ENCODE peak calls at places on chromosomes 7 and 10, in four cellular contexts. One of them, this sample, is unnamed.

GRCh38 chr7:130913721-130914588 is 179.9 kb upstream of the KLF14 start:
- DNase-seq in GM10248: no peak
- DNase-seq in glutamatergic neuron: no peak
- DNase-seq in CD8-positive, alpha-beta T cell: no peak
- DNase-seq in this sample: no peak

GRCh38 chr10:75062191-75062849 is 49.1 kb upstream of the SAMD8 start:
- DNase-seq in glutamatergic neuron: no peak
- DNase-seq in GM10248: no peak
- DNase-seq in CD8-positive, alpha-beta T cell: no peak
- DNase-seq in this sample: no peak

GRCh38 chr10:13707156-13707881 is 120.6 kb downstream of the PRPF18 start:
- DNase-seq in GM10248: peak; percentile 61
- DNase-seq in glutamatergic neuron: peak; percentile 54
- DNase-seq in CD8-positive, alpha-beta T cell: peak; percentile 11
- DNase-seq in this sample: peak; percentile 40

GRCh38 chr10:32953277-32953927 is 4.6 kb downstream of the ITGB1 start:
- DNase-seq in CD8-positive, alpha-beta T cell: no peak
- DNase-seq in glutamatergic neuron: no peak
- DNase-seq in GM10248: no peak
- DNase-seq in this sample: no peak

GRCh38 chr10:52472406-52473146 is 158.5 kb downstream of the DKK1 start:
- DNase-seq in glutamatergic neuron: no peak
- DNase-seq in CD8-positive, alpha-beta T cell: no peak
- DNase-seq in GM10248: no peak
- DNase-seq in this sample: no peak

GRCh38 chr7:46576950-46577349 is 655.9 kb upstream of the IGFBP3 start:
- DNase-seq in GM10248: no peak
- DNase-seq in glutamatergic neuron: no peak
- DNase-seq in CD8-positive, alpha-beta T cell: no peak
- DNase-seq in this sample: no peak

GRCh38 chr10:93222876-93223275 is 149.2 kb downstream of the CYP26A1 start:
- DNase-seq in glutamatergic neuron: no peak
- DNase-seq in CD8-positive, alpha-beta T cell: no peak
- DNase-seq in GM10248: no peak
- DNase-seq in this sample: no peak

GRCh38 chr10:120979435-120980315 is 128.5 kb downstream of the WDR11 start:
- DNase-seq in glutamatergic neuron: peak; percentile 51
- DNase-seq in GM10248: no peak
- DNase-seq in CD8-positive, alpha-beta T cell: peak; percentile 15
- DNase-seq in this sample: peak; percentile 40

GRCh38 chr7:17230099-17230807 is 68.2 kb upstream of the AHR start:
- DNase-seq in glutamatergic neuron: no peak
- DNase-seq in GM10248: no peak
- DNase-seq in CD8-positive, alpha-beta T cell: no peak
- DNase-seq in this sample: no peak

GRCh38 chr10:96645191-96645721 is 58.4 kb upstream of the TM9SF3 start:
- DNase-seq in GM10248: peak; percentile 46
- DNase-seq in glutamatergic neuron: no peak
- DNase-seq in CD8-positive, alpha-beta T cell: no peak
- DNase-seq in this sample: no peak

GRCh38 chr7:106731207-106731606 is 70.2 kb upstream of the CCDC71L start:
- DNase-seq in CD8-positive, alpha-beta T cell: no peak
- DNase-seq in GM10248: peak; percentile 22
- DNase-seq in glutamatergic neuron: no peak
- DNase-seq in this sample: no peak

GRCh38 chr10:79285315-79286185 is 61.7 kb upstream of the PPIF start:
- DNase-seq in GM10248: peak; percentile 84
- DNase-seq in CD8-positive, alpha-beta T cell: peak; percentile 16
- DNase-seq in glutamatergic neuron: no peak
- DNase-seq in this sample: no peak

GRCh38 chr10:31028076-31028475 is 3.6 kb downstream of the ZNF438 start:
- DNase-seq in GM10248: no peak
- DNase-seq in CD8-positive, alpha-beta T cell: no peak
- DNase-seq in glutamatergic neuron: no peak
- DNase-seq in this sample: no peak

GRCh38 chr10:8787649-8788048 is 733.2 kb downstream of the GATA3 start:
- DNase-seq in GM10248: no peak
- DNase-seq in glutamatergic neuron: no peak
- DNase-seq in CD8-positive, alpha-beta T cell: no peak
- DNase-seq in this sample: no peak

GRCh38 chr7:16962986-16963385 is 81.2 kb upstream of the AGR3 start:
- DNase-seq in GM10248: no peak
- DNase-seq in CD8-positive, alpha-beta T cell: no peak
- DNase-seq in glutamatergic neuron: no peak
- DNase-seq in this sample: no peak

GRCh38 chr7:141012696-141013344 is 1.9 kb downstream of the MRPS33 start:
- DNase-seq in CD8-positive, alpha-beta T cell: no peak
- DNase-seq in GM10248: no peak
- DNase-seq in glutamatergic neuron: no peak
- DNase-seq in this sample: no peak

GRCh38 chr7:70416611-70417010 is 715.3 kb upstream of the GALNT17 start:
- DNase-seq in GM10248: no peak
- DNase-seq in glutamatergic neuron: peak; percentile 78
- DNase-seq in CD8-positive, alpha-beta T cell: no peak
- DNase-seq in this sample: no peak

GRCh38 chr7:7971308-7972040 is 2.9 kb downstream of the GLCCI1 start:
- DNase-seq in CD8-positive, alpha-beta T cell: no peak
- DNase-seq in glutamatergic neuron: no peak
- DNase-seq in GM10248: no peak
- DNase-seq in this sample: no peak

GRCh38 chr7:134792968-134793367 is 13.5 kb downstream of the CALD1 start:
- DNase-seq in CD8-positive, alpha-beta T cell: no peak
- DNase-seq in glutamatergic neuron: no peak
- DNase-seq in GM10248: no peak
- DNase-seq in this sample: no peak

GRCh38 chr10:3873728-3874461 is 88.9 kb upstream of the KLF6 start:
- DNase-seq in glutamatergic neuron: no peak
- DNase-seq in GM10248: peak; percentile 79
- DNase-seq in CD8-positive, alpha-beta T cell: no peak
- DNase-seq in this sample: no peak

GRCh38 chr7:44565795-44566559 is 7.7 kb downstream of the DDX56 start:
- DNase-seq in CD8-positive, alpha-beta T cell: no peak
- DNase-seq in GM10248: no peak
- DNase-seq in glutamatergic neuron: no peak
- DNase-seq in this sample: no peak

GRCh38 chr10:77605466-77605865 is 32.1 kb downstream of the KCNMA1 start:
- DNase-seq in glutamatergic neuron: no peak
- DNase-seq in GM10248: no peak
- DNase-seq in CD8-positive, alpha-beta T cell: no peak
- DNase-seq in this sample: no peak
- TF ChIP-seq CTCF in glutamatergic neuron: no peak
- TF ChIP-seq CTCF in GM10248: no peak
- TF ChIP-seq CTCF in CD8-positive, alpha-beta T cell: no peak
- TF ChIP-seq CTCF in this sample: no peak

GRCh38 chr10:36778600-36778999 is 346.8 kb upstream of the ANKRD30A start:
- DNase-seq in GM10248: no peak
- DNase-seq in CD8-positive, alpha-beta T cell: no peak
- DNase-seq in glutamatergic neuron: no peak
- DNase-seq in this sample: no peak

GRCh38 chr10:36781570-36781969 is 343.8 kb upstream of the ANKRD30A start:
- DNase-seq in CD8-positive, alpha-beta T cell: no peak
- DNase-seq in glutamatergic neuron: no peak
- DNase-seq in GM10248: no peak
- DNase-seq in this sample: no peak

GRCh38 chr10:36773652-36774051 is 351.7 kb upstream of the ANKRD30A start:
- DNase-seq in CD8-positive, alpha-beta T cell: no peak
- DNase-seq in GM10248: no peak
- DNase-seq in glutamatergic neuron: no peak
- DNase-seq in this sample: no peak

GRCh38 chr10:36783400-36783799 is 342.0 kb upstream of the ANKRD30A start:
- DNase-seq in glutamatergic neuron: no peak
- DNase-seq in GM10248: no peak
- DNase-seq in CD8-positive, alpha-beta T cell: no peak
- DNase-seq in this sample: no peak

GRCh38 chr10:36779238-36779846 is 346.1 kb upstream of the ANKRD30A start:
- DNase-seq in GM10248: no peak
- DNase-seq in glutamatergic neuron: no peak
- DNase-seq in CD8-positive, alpha-beta T cell: no peak
- DNase-seq in this sample: peak; percentile 29
- TF ChIP-seq CTCF in GM10248: no peak
- TF ChIP-seq CTCF in glutamatergic neuron: peak; percentile 43
- TF ChIP-seq CTCF in CD8-positive, alpha-beta T cell: no peak
- TF ChIP-seq CTCF in this sample: peak; percentile 84

DNA sequence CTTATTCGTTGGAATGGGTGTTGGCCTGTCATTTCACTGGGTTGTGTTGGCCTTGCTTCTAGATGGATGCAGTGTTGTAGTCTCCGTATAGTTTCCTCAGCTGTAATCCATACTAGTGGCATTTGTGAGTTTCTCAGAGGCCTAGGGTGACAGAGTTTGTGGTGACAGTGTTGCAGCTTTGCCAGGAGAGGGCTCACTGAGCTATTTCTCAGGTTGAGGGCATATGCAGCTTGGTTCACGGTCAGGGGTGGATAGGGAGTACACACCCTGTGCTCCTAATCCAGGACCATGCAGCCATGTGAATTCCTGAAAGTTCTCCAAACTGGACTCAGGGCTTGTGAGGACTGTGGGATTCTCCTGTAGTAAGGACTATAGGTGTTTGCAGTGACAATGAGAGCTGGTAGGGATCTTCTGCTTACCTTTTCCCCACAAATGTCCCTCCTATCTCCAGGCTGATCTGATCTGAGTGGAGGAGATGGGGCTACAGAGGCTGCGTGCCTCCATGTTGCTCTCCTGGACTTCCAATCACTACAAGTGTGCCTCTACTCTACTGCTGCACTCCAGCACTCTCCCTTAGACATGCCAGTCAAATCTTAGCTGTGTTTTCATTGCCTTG is 229.0 kb downstream of the STK31 start:
- DNase-seq in glutamatergic neuron: peak; percentile 31
- DNase-seq in CD8-positive, alpha-beta T cell: no peak
- DNase-seq in GM10248: peak; percentile 44
- DNase-seq in this sample: peak; percentile 30
- TF ChIP-seq CTCF in glutamatergic neuron: no peak
- TF ChIP-seq CTCF in CD8-positive, alpha-beta T cell: no peak
- TF ChIP-seq CTCF in GM10248: peak; percentile 34
- TF ChIP-seq CTCF in this sample: peak; percentile 70

GRCh38 chr7:28808786-28809533 is 149.2 kb downstream of the TRIL start:
- DNase-seq in CD8-positive, alpha-beta T cell: no peak
- DNase-seq in glutamatergic neuron: peak; percentile 19
- DNase-seq in GM10248: no peak
- DNase-seq in this sample: no peak
- TF ChIP-seq CTCF in CD8-positive, alpha-beta T cell: no peak
- TF ChIP-seq CTCF in glutamatergic neuron: no peak
- TF ChIP-seq CTCF in GM10248: no peak
- TF ChIP-seq CTCF in this sample: no peak

GRCh38 chr10:125111350-125111749 is 49.0 kb downstream of the CTBP2 start:
- DNase-seq in GM10248: no peak
- DNase-seq in glutamatergic neuron: no peak
- DNase-seq in CD8-positive, alpha-beta T cell: no peak
- DNase-seq in this sample: no peak
- TF ChIP-seq CTCF in GM10248: no peak
- TF ChIP-seq CTCF in glutamatergic neuron: no peak
- TF ChIP-seq CTCF in CD8-positive, alpha-beta T cell: no peak
- TF ChIP-seq CTCF in this sample: no peak

GRCh38 chr10:101011517-101012423 is 12.2 kb downstream of the LZTS2 start:
- DNase-seq in glutamatergic neuron: no peak
- DNase-seq in GM10248: no peak
- DNase-seq in CD8-positive, alpha-beta T cell: no peak
- DNase-seq in this sample: no peak
- TF ChIP-seq CTCF in glutamatergic neuron: no peak
- TF ChIP-seq CTCF in GM10248: no peak
- TF ChIP-seq CTCF in CD8-positive, alpha-beta T cell: no peak
- TF ChIP-seq CTCF in this sample: peak; percentile 44